ENCODE peak calls at places on chromosome 1, in four cellular contexts. Z is K562, H is WTC11, O is HepG2. M is an unnamed sample.

GRCh38 chr1:229410370-229410691 is 23.6 kb downstream of the ACTA1 start:
- DNase-seq in Z (no peak), H (no peak), O (no peak), M (no peak)

GRCh38 chr1:151539321-151540020 is 638 bp upstream of the TUFT1 start:
- DNase-seq in Z (peak), H (peak), O (peak), M (peak)

GRCh38 chr1:41412748-41413147 is 51.5 kb downstream of the FOXO6 start:
- DNase-seq in Z (no peak), H (no peak), O (peak), M (no peak)

GRCh38 chr1:26578167-26578566 is 48.6 kb downstream of the RPS6KA1 start:
- DNase-seq in Z (no peak), H (no peak), O (no peak), M (no peak)

GRCh38 chr1:246566808-246567154 is 525 bp downstream of the CNST start:
- DNase-seq in Z (peak), H (no peak), O (no peak), M (no peak)

GRCh38 chr1:59707216-59707615 is 107.5 kb upstream of the HOOK1 start:
- DNase-seq in Z (no peak), H (no peak), O (no peak), M (no peak)

GRCh38 chr1:30819244-30819571 is 61.6 kb upstream of the LAPTM5 start:
- DNase-seq in Z (no peak), H (no peak), O (no peak), M (no peak)

GRCh38 chr1:43552813-43553212 is 22.1 kb downstream of the PTPRF start:
- DNase-seq in Z (no peak), H (no peak), O (no peak), M (no peak)

GRCh38 chr1:243483084-243483845 is 227.4 kb downstream of the SDCCAG8 start:
- DNase-seq in Z (no peak), H (peak), O (no peak), M (no peak)

GRCh38 chr1:32393832-32394140 is 455 bp downstream of the BSDC1 start:
- DNase-seq in Z (peak), H (peak), O (no peak), M (peak)

GRCh38 chr1:202002447-202002846 is 7.9 kb upstream of the ELF3 start:
- DNase-seq in Z (no peak), H (no peak), O (no peak), M (no peak)

GRCh38 chr1:216183007-216183406 is 240.2 kb downstream of the USH2A start:
- DNase-seq in Z (no peak), H (peak), O (peak), M (peak)

GRCh38 chr1:235781807-235782206 is 84.9 kb downstream of the LYST start:
- DNase-seq in Z (no peak), H (no peak), O (no peak), M (no peak)

GRCh38 chr1:3312894-3313578 is 141.4 kb upstream of the ARHGEF16 start:
- DNase-seq in Z (peak), H (peak), O (peak), M (peak)

GRCh38 chr1:92845908-92846307 is 14.1 kb downstream of the RPL5 start:
- DNase-seq in Z (no peak), H (no peak), O (no peak), M (no peak)

GRCh38 chr1:203559523-203559922 is 65.6 kb downstream of the OPTC start:
- DNase-seq in Z (no peak), H (no peak), O (no peak), M (no peak)

GRCh38 chr1:201562659-201563405 is 23.9 kb downstream of the NAV1 start:
- DNase-seq in Z (no peak), H (no peak), O (no peak), M (no peak)

GRCh38 chr1:182015360-182015759 is 46.2 kb downstream of the ZNF648 start:
- DNase-seq in Z (peak), H (no peak), O (no peak), M (peak)

GRCh38 chr1:200979574-200980451 is 43.7 kb downstream of the KIF21B start:
- DNase-seq in Z (peak), H (peak), O (peak), M (peak)

GRCh38 chr1:152760551-152761190 is 2.8 kb downstream of the KPRP start:
- DNase-seq in Z (no peak), H (no peak), O (no peak), M (no peak)

GRCh38 chr1:91054780-91055481 is 33.1 kb upstream of the ZNF644 start:
- DNase-seq in Z (no peak), H (no peak), O (no peak), M (no peak)

GRCh38 chr1:94873520-94874351 is 53.2 kb downstream of the CNN3 start:
- DNase-seq in Z (no peak), H (no peak), O (no peak), M (no peak)

GRCh38 chr1:27360159-27361043 is 6.4 kb downstream of the MAP3K6 start:
- DNase-seq in Z (peak), H (peak), O (no peak), M (no peak)

GRCh38 chr1:217747156-217747769 is 116.1 kb downstream of the SPATA17 start:
- DNase-seq in Z (no peak), H (no peak), O (peak), M (peak)

GRCh38 chr1:207964195-207964966 is 53.5 kb upstream of the CD34 start:
- DNase-seq in Z (peak), H (no peak), O (no peak), M (no peak)

GRCh38 chr1:20058531-20058930 is 11.5 kb upstream of the PLA2G5 start:
- DNase-seq in Z (no peak), H (no peak), O (no peak), M (no peak)

GRCh38 chr1:209490013-209490412 is 93.5 kb upstream of the CAMK1G start:
- DNase-seq in Z (no peak), H (no peak), O (no peak), M (peak)

GRCh38 chr1:182674346-182675246 is 9.8 kb downstream of the RGS8 start:
- DNase-seq in Z (no peak), H (no peak), O (no peak), M (no peak)

GRCh38 chr1:26278303-26278702 is 1.6 kb upstream of the SH3BGRL3 start:
- DNase-seq in Z (no peak), H (no peak), O (no peak), M (no peak)

GRCh38 chr1:160610584-160611242 is 31.4 kb upstream of the CD84 start:
- DNase-seq in Z (no peak), H (no peak), O (no peak), M (no peak)

GRCh38 chr1:162070825-162071224 is 1.3 kb downstream of the NOS1AP start:
- DNase-seq in Z (no peak), H (peak), O (no peak), M (no peak)

GRCh38 chr1:15014521-15014920 is 139.0 kb upstream of the TMEM51 start:
- DNase-seq in Z (no peak), H (no peak), O (no peak), M (no peak)

GRCh38 chr1:155529929-155530328 is 32.7 kb downstream of the ASH1L start:
- DNase-seq in Z (no peak), H (no peak), O (no peak), M (no peak)

GRCh38 chr1:2345297-2346075 is 45.9 kb downstream of the MORN1 start:
- DNase-seq in Z (peak), H (no peak), O (no peak), M (no peak)

GRCh38 chr1:82845371-82845770 is 1044.6 kb downstream of the ADGRL2 start:
- DNase-seq in Z (no peak), H (no peak), O (no peak), M (no peak)

GRCh38 chr1:236395780-236396664 is 1.9 kb downstream of the EDARADD start:
- DNase-seq in Z (peak), H (no peak), O (no peak), M (peak)

GRCh38 chr1:156749429-156750118 is 1.9 kb downstream of the HDGF start:
- DNase-seq in Z (peak), H (no peak), O (peak), M (no peak)

GRCh38 chr1:156750932-156751723 is at the start of gene HDGF:
- DNase-seq in Z (peak), H (peak), O (no peak), M (peak)

GRCh38 chr1:156751724-156752481 is 428 bp upstream of the HDGF start:
- DNase-seq in Z (peak), H (peak), O (peak), M (peak)

GRCh38 chr1:156748670-156749428 is 2.6 kb downstream of the HDGF start:
- DNase-seq in Z (no peak), H (no peak), O (peak), M (no peak)

DNA sequence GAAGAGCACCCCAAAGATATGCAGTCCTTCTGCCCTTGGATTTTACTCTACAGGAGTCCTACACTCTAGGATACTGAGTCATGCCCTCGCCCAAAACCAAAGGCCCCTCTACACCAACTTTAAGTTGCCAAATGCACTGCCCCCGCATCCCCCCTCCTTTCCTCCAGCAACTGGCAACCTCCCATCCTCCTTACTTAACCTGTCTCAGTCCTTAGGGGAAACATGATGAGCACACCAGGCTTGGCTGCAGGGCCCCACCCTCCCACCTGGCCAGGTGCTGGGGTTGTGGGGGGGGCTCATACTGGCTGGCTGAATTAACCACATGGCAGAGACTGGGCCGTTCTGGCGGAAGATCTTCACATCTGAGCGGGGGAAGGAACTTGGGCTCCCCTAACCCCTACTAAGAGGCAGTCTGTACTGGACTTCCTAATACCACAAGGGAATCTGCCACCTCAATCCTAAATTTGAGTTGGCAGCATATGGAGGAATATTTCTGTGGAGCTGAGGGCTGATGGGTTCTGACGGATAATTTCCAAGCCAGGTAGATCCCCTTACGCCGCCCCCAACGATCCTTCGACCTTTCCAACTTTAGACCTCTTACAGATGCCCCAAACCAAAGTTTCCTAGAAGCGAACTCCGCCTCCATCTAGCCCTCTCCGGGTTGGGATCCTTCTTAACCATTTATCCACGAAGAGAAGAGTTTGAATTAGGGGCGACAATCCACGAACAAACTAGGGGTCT is 1.1 kb downstream of the HDGF start:
- DNase-seq in Z (peak), H (no peak), O (no peak), M (no peak)
- TF ChIP-seq SP1 in Z (no peak), H (no peak), O (no peak), M (no peak)

GRCh38 chr1:9326596-9326995 is 33.9 kb downstream of the SPSB1 start:
- DNase-seq in Z (no peak), H (no peak), O (no peak), M (no peak)
- TF ChIP-seq ELF4 in Z (no peak), H (no peak), O (no peak), M (no peak)

DNA sequence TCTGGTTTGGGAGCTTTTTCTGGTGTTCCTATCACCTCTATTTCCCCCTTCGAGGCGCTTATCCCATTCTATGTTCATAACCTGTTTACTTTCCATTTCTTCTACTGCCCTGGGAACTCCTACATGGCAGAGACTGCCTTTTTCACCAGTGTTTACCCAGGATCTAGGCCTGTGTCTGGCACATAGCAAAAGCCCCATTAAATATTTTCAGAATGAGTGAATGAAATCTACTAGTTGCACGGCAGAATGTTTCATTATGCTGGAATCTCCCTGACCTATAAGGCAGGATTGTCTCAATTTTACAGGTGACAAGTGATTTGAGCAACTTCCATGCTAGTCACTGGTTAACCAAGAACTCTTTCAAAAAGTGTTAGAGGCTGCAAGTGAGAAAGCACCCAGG is 70.1 kb downstream of the PGM1 start:
- DNase-seq in Z (no peak), H (no peak), O (no peak), M (no peak)
- TF ChIP-seq SP1 in Z (no peak), H (no peak), O (no peak), M (no peak)

GRCh38 chr1:193066606-193067005 is 7.2 kb downstream of the RO60 start:
- DNase-seq in Z (no peak), H (no peak), O (no peak), M (no peak)
- TF ChIP-seq ELF4 in Z (no peak), H (no peak), O (no peak), M (no peak)

GRCh38 chr1:77857557-77857956 is 30.9 kb upstream of the NEXN start:
- DNase-seq in Z (no peak), H (no peak), O (no peak), M (no peak)
- TF ChIP-seq SP1 in Z (no peak), H (no peak), O (no peak), M (no peak)

DNA sequence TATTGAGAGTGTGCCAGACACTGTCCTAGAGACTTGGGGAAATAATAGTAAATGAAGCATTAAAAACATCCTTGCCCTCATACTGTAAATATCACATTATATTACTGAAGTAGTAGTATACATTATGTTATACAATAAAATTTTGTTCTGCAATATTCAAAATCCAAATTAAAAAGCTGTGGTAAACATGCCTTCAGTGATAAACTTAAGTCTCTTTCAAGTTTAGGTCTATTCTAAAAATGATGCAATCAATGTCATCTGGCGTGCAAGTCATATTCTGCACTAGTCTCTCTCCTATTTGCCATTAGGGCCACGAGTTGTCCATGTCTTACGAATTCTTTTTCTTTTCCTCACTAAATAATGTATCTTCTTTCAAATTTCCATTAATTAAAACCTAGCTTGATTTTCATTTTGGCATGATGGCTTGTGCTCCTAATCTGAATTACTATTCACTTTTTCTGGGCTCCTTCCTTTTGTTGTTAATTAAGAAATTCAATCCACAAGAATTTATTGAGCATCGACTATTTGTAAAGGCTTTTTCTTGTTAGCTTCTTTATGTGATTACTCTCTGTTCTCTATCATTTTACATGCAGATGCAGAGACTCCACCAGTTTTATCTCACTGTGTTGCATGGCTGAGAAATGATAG is 130.7 kb downstream of the COQ8A start:
- DNase-seq in Z (no peak), H (no peak), O (no peak), M (no peak)
- TF ChIP-seq ELF4 in Z (no peak), H (no peak), O (no peak), M (no peak)

DNA sequence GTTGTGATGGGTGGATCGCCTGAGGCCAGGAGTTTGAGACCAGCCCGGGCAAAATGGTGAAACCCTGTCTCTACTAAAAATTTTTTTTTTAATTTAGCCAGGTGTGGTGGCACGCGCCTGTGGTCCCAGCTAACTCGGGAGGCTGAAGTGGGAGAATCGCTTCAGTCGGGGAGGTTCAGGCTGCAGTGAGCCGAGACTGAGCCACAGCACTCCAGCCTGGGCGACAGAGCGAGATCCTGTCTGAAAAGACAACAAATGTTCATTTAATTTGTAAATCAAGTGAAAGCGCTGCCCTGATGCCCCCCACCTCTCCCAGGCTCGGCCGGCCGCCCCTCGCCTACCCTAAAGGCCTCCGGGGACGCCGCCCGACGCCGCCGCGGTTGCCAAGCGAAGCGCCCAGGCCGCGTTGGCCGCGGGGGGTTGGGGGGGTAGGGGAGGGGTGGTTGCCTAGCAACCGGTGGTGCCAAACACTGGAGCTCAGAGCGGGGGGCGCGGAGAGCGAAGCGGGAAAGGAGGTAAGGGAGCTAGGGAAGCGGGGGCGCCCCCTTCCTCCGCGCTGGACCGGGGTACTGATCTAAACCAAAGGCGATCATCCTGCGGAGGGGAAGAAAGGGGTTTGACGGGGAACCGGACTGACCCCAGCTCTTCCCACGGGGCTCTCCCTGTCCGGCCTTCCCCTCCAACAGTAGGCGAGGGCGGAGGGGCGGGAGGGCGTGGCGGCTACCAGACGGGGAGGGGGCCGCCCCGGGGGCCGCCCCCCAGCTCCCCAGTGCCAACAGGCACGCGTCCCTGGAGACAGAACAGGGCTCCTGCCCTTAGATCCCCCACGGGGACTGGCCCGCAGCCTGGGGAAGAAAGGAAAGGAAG is at the start of gene TEKT2:
- DNase-seq in Z (no peak), H (peak), O (no peak), M (peak)
- TF ChIP-seq SP1 in Z (no peak), H (no peak), O (no peak), M (no peak)

M was measured in HEK293T.